ENCODE peak calls at places on chromosomes 11 and 22, in six cellular contexts. U is transverse colon, I is SK-N-MC, N is GM23338, D is stomach, V is HCT116. K is an unnamed sample.

GRCh38 chr11:794013-794765 is 3.9 kb downstream of the SLC25A22 start:
- DNase-seq in U (no peak), I (no peak), N (no peak), D (no peak), V (no peak), K (no peak)

GRCh38 chr22:20191000-20191515 is 40.2 kb upstream of the CCDC188 start:
- DNase-seq in U (no peak), I (no peak), N (no peak), D (no peak), V (no peak), K (no peak)

GRCh38 chr11:44885065-44885777 is 65.5 kb downstream of the TP53I11 start:
- DNase-seq in U (no peak), I (no peak), N (no peak), D (no peak), V (no peak), K (no peak)

GRCh38 chr11:107565219-107565937 is at the start of gene ALKBH8:
- DNase-seq in U (peak), I (no peak), N (peak), D (peak), V (no peak), K (peak)

GRCh38 chr22:43796567-43796966 is 15.5 kb downstream of the EFCAB6 start:
- DNase-seq in U (no peak), I (peak), N (peak), D (no peak), V (peak), K (no peak)

GRCh38 chr11:73393479-73394415 is 17.5 kb downstream of the RELT start:
- DNase-seq in U (peak), I (peak), N (peak), D (peak), V (peak), K (peak)

GRCh38 chr11:2991477-2992233 is 474 bp downstream of the NAP1L4 start:
- DNase-seq in U (no peak), I (no peak), N (peak), D (no peak), V (no peak), K (no peak)

GRCh38 chr11:86818466-86819282 is 18.3 kb downstream of the PRSS23 start:
- DNase-seq in U (no peak), I (peak), N (peak), D (no peak), V (peak), K (no peak)

GRCh38 chr11:2612884-2613571 is 86.8 kb downstream of the KCNQ1OT1 start:
- DNase-seq in U (no peak), I (no peak), N (no peak), D (no peak), V (no peak), K (no peak)

GRCh38 chr11:118908264-118908663 is 17.5 kb downstream of the BCL9L start:
- DNase-seq in U (no peak), I (no peak), N (no peak), D (no peak), V (no peak), K (no peak)
- H3K4me3 ChIP-seq in U (no peak), I (peak), N (peak), D (no peak), V (peak), K (no peak)

DNA sequence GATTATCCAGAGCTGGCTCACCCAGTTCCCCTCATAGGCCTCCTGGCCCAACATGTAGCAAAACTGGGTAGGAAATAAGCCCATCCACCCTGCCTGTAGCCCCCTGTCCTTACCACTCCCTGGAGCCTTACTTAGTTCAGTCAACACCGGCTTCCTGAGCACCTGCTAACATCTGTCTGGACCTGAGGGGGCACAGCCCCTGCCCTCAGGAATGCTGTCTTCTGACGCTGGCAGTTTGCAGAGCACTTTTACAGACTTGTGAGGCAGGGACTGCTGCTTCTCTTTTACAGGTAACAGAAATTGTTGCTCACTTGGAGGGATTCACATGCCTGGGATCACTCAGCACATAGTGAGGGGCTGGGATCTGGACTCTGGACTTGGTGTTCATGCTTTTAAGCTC is 152.0 kb upstream of the TBCEL start:
- DNase-seq in U (no peak), I (no peak), N (peak), D (no peak), V (no peak), K (no peak)
- TF ChIP-seq POLR2AphosphoS5 in U (no peak), I (no peak), N (no peak), D (no peak), V (no peak), K (no peak)

GRCh38 chr22:39873963-39874362 is 19.6 kb downstream of the ENTHD1 start:
- DNase-seq in U (no peak), I (no peak), N (no peak), D (no peak), V (no peak), K (no peak)

GRCh38 chr22:39872548-39872947 is 21.0 kb downstream of the ENTHD1 start:
- DNase-seq in U (no peak), I (no peak), N (no peak), D (no peak), V (no peak), K (no peak)

GRCh38 chr22:39871008-39871798 is 22.4 kb downstream of the ENTHD1 start:
- DNase-seq in U (no peak), I (no peak), N (no peak), D (no peak), V (no peak), K (no peak)

DNA sequence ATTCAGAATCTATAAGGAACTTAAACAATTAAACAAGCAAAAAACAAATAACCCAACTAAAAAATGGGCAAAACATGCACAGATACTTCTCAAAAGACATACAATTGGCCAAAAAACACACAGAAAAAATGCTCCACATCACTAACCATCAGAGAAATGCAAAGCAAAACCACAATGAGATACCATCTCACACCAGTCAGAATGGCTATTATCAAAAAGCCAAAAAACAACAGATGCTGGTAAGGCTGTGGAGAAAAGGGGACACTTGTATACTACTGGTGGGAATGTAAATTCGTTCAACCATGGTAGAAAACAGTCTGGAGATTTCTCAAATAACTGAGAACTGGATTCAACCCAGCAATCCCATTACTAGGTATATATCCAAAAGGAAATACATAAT is 24.8 kb downstream of the ENTHD1 start:
- DNase-seq in U (no peak), I (no peak), N (no peak), D (no peak), V (no peak), K (no peak)
- H3K4me3 ChIP-seq in U (no peak), I (no peak), N (no peak), D (no peak), V (no peak), K (no peak)

GRCh38 chr11:65485820-65486219 is 13.0 kb upstream of the MALAT1 start:
- DNase-seq in U (no peak), I (no peak), N (peak), D (no peak), V (no peak), K (no peak)

GRCh38 chr11:65489061-65489705 is 9.7 kb upstream of the MALAT1 start:
- DNase-seq in U (peak), I (no peak), N (peak), D (no peak), V (no peak), K (peak)

GRCh38 chr11:65486570-65487466 is 12.0 kb upstream of the MALAT1 start:
- DNase-seq in U (no peak), I (no peak), N (no peak), D (no peak), V (no peak), K (no peak)

GRCh38 chr11:65488273-65489058 is 10.4 kb upstream of the MALAT1 start:
- DNase-seq in U (peak), I (no peak), N (no peak), D (no peak), V (no peak), K (no peak)

DNA sequence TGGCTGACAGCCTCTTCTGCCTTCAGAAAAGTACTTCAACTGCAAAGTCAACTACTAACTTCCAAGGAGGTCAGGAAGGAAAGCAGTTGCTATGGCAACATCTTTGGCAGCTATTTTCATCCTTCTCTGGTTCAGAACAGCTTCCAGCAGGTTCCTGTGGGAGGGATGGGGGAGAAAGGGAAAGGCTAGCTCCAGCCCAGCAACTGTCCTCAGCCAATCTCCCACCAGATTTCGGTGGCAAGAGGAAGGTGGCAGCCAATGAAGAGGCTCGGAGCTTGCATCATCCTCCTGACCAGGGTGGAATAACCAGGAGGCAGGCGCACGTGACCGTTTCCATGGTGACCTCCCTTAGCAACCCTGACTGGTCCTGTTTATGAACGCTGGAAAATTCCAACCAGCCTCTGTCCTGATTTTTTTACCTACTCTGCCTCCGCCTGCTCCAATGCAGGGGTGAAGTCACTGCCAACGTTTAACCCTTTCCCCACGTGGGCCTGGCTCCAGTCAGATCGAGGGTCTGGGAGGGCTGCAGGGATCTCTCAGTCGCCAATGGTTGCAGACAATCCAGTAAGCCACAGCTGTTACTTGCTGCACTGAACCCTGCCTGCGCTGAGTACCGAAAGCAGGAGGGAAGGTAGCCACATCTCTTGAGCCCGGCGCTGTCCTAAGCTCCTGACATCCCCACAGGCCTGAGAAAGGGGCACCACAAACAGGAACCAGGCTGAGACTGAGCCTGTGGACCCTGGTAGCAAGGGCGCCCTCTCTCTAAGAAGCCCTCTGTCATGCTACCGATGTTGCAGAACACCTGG is 11.2 kb upstream of the MALAT1 start:
- DNase-seq in U (peak), I (peak), N (peak), D (peak), V (peak), K (peak)
- TF ChIP-seq POLR2AphosphoS5 in U (peak), I (no peak), N (peak), D (no peak), V (no peak), K (peak)

DNA sequence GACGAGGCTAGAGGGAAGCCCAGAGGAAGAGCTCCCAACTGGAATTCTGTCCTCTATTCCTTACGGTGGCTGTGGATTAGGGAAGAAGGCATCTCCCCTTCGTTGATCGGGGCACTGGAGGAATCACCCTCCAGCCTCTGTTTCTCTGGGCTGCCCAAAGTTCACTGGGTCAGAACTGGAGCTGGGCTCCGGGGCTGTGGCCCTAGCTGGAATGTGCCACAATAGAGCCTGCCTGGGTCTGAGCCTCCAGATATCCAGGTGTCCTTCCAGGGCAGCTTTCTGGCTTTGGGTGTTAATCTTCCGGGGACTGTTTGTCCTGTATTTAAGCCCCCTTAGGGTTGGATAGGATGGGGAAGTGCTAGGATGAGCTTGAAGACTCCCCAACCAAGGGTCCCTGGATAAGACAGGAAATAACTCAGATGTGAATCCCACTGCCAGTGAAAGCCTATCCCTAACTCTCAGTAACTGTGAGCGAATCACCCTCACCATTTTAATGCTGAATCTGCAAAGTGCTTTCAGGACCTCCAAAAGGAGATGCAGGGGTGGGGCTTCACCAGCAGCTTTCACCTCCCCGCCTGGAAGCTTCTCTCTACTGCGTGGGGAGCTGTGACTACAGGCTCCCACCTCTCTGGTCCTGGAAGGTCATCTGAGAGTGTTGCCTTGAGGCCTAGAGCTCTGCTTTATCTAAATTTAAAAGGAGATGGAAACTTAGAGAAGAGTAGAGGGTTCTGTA is 9.5 kb downstream of the YPEL4 start:
- DNase-seq in U (no peak), I (no peak), N (no peak), D (no peak), V (no peak), K (no peak)
- H3K4me3 ChIP-seq in U (no peak), I (peak), N (peak), D (no peak), V (no peak), K (peak)

GRCh38 chr11:102555091-102555490 is 24.5 kb upstream of the MMP7 start:
- DNase-seq in U (no peak), I (no peak), N (no peak), D (no peak), V (no peak), K (no peak)

GRCh38 chr11:102552020-102552419 is 21.5 kb upstream of the MMP7 start:
- DNase-seq in U (no peak), I (no peak), N (no peak), D (no peak), V (no peak), K (no peak)

GRCh38 chr11:102551188-102551781 is 20.7 kb upstream of the MMP7 start:
- DNase-seq in U (no peak), I (no peak), N (no peak), D (no peak), V (no peak), K (no peak)

GRCh38 chr11:102553835-102554282 is 23.3 kb upstream of the MMP7 start:
- DNase-seq in U (no peak), I (no peak), N (no peak), D (no peak), V (no peak), K (no peak)

DNA sequence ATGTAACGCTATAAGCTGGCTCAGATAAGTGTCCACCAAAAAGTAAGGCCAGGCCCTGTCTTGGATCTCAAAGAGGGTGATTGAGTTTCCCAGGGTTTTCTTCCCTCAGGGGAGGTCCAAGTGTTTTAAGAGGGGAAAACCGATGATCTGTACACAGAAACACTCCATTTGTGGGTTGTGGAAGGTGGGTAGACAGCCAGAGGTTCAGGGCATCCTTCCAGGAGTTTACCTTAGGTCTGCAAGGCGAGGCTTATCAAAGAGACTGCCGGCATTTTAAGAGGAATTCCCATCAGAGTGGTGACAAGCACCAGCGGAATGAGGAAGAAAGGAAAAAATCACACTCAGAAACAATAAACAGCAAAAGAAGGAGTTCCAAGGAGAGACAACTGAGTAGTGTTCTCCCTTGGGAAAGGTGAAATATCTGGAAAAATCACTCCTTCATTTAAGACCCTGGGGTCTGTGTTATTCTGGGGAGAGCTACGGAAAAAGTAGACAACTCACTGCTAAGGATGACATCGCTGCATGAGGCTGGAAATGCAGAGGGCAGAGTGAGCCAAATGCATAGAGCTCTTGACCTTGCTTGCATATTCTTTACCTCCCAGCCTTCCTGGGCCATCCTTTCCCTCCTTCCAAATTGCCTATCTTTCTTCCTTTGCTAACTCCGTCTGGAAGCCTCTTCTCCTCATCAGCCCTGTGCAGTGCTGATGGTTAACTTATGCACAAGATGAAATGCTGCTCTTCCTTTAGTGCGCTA is 22.1 kb upstream of the MMP7 start:
- DNase-seq in U (no peak), I (no peak), N (no peak), D (peak), V (peak), K (no peak)
- TF ChIP-seq POLR2AphosphoS5 in U (no peak), I (no peak), N (no peak), D (peak), V (peak), K (no peak)

DNA sequence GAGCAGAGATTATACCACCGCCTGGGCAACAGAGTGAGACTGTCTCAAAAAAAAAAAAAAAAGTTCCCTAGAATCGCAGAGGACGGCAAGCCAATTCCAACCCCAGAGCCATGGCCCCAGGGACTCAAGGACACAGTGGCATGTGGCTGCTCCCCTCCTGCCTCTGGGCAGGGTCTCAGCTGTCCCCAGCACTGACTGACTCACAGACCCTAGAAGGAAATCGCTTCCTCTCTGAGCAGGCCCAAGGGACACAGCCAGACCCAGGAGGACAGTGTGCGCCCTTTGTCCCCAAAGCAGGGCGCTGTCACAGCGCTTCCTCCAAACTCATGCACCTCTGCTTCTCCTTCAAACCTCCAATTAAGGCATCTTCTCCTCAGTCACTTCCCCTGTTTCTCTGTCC is 2.3 kb downstream of the PACSIN3 start:
- DNase-seq in U (no peak), I (no peak), N (no peak), D (no peak), V (no peak), K (no peak)
- H3K4me3 ChIP-seq in U (no peak), I (no peak), N (peak), D (no peak), V (no peak), K (no peak)

GRCh38 chr11:9201372-9202162 is 63.6 kb downstream of the DENND5A start:
- DNase-seq in U (no peak), I (no peak), N (no peak), D (no peak), V (no peak), K (no peak)
- TF ChIP-seq POLR2AphosphoS5 in U (no peak), I (no peak), N (no peak), D (no peak), V (no peak), K (no peak)

GRCh38 chr11:35990816-35991215 is 47.0 kb downstream of the LDLRAD3 start:
- DNase-seq in U (no peak), I (no peak), N (no peak), D (no peak), V (no peak), K (no peak)
- H3K4me3 ChIP-seq in U (no peak), I (no peak), N (no peak), D (no peak), V (no peak), K (no peak)

K was measured in breast epithelium.